ENCODE peak calls at places on chromosomes 16 and 17, in seven cellular contexts. D is HCT116, H is H1, B is SK-N-SH, W is GM12878, Q is K562, F is HepG2. V is an unnamed sample.

GRCh38 chr16:3065069-3065741 is at the start of gene IL32:
- DNase-seq in D (no peak), H (no peak), B (no peak), W (no peak), Q (no peak), F (peak), V (no peak)

GRCh38 chr17:73170324-73170723 is 5.5 kb downstream of the SSTR2 start:
- DNase-seq in D (no peak), H (no peak), B (no peak), W (no peak), Q (no peak), F (no peak), V (no peak)

GRCh38 chr16:66899310-66899944 is 19.1 kb downstream of the PDP2 start:
- DNase-seq in D (no peak), H (no peak), B (peak), W (no peak), Q (no peak), F (no peak), V (no peak)

GRCh38 chr17:31073411-31073810 is 21.4 kb upstream of the NF1 start:
- DNase-seq in D (no peak), H (no peak), B (no peak), W (no peak), Q (no peak), F (no peak), V (no peak)

GRCh38 chr17:10292057-10292931 is 80.5 kb downstream of the MYH13 start:
- DNase-seq in D (peak), H (no peak), B (no peak), W (peak), Q (no peak), F (no peak), V (no peak)

GRCh38 chr17:64920026-64920418 is 744 bp upstream of the LRRC37A3 start:
- DNase-seq in D (no peak), H (no peak), B (no peak), W (no peak), Q (no peak), F (peak), V (no peak)

GRCh38 chr17:33292981-33293867 is at the start of gene ASIC2:
- DNase-seq in D (no peak), H (peak), B (peak), W (no peak), Q (peak), F (no peak), V (peak)

GRCh38 chr17:66043419-66043818 is 148.5 kb downstream of the CEP112 start:
- DNase-seq in D (no peak), H (no peak), B (no peak), W (no peak), Q (no peak), F (no peak), V (no peak)

GRCh38 chr17:49382556-49382955 is 20.5 kb upstream of the ZNF652 start:
- DNase-seq in D (no peak), H (no peak), B (no peak), W (no peak), Q (no peak), F (no peak), V (no peak)

GRCh38 chr16:81618661-81619060 is 160.4 kb upstream of the PLCG2 start:
- DNase-seq in D (no peak), H (no peak), B (no peak), W (no peak), Q (no peak), F (no peak), V (no peak)

GRCh38 chr17:75561927-75562603 is 25.5 kb upstream of the MYO15B start:
- DNase-seq in D (no peak), H (no peak), B (no peak), W (no peak), Q (no peak), F (no peak), V (no peak)

GRCh38 chr17:38881600-38882191 is 11.8 kb downstream of the LASP1 start:
- DNase-seq in D (no peak), H (no peak), B (peak), W (no peak), Q (peak), F (no peak), V (no peak)

GRCh38 chr16:72434159-72434558 is 262.2 kb upstream of the PMFBP1 start:
- DNase-seq in D (peak), H (no peak), B (no peak), W (no peak), Q (no peak), F (no peak), V (no peak)

GRCh38 chr16:66416981-66417700 is 10.0 kb upstream of the BEAN1 start:
- DNase-seq in D (no peak), H (no peak), B (no peak), W (no peak), Q (no peak), F (no peak), V (no peak)

GRCh38 chr17:77581480-77581879 is 377.0 kb upstream of the TNRC6C start:
- DNase-seq in D (no peak), H (no peak), B (no peak), W (no peak), Q (no peak), F (no peak), V (no peak)

GRCh38 chr17:10871914-10872313 is 34.0 kb upstream of the PIRT start:
- DNase-seq in D (no peak), H (no peak), B (no peak), W (no peak), Q (no peak), F (no peak), V (no peak)

DNA sequence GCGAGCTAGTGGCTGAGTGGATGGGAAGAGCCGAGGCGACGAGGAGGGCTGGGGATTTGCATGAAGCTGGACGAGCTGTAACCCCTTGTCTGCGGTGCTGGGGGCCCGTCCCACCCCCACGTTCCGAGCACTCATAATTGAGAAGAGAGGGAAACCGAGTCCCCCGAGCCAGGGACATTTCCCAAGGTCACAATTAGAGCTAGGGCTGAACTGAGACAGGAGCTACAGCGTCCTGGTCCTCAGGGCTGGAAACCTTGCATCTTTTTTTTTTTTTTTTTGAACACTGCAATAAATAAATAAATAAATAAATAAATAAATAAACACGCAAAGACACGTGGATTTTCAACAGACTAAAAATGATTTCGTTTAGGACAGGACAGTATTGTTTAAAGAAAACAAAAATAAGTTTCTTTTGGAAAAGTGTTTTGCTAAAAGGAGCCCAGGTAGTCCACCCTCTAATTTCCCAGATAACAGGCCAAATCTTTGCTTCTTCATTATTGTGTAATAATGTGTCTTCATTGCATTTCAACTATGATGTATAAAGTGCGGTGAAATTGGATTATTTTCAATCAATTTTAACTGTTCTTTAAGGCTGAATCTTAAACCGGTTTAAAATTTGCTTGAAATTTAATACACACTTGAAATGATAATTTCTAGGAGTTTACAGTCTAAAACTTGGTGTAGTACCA is 992 bp downstream of the GDPD1 start:
- DNase-seq in D (no peak), H (no peak), B (peak), W (no peak), Q (peak), F (no peak), V (no peak)
- TF ChIP-seq JUND in D (no peak), H (no peak), B (no peak), W (no peak), Q (no peak), F (no peak), V (no peak)

GRCh38 chr16:14020141-14020540 is 51.0 kb upstream of the MRTFB start:
- DNase-seq in D (no peak), H (no peak), B (no peak), W (no peak), Q (no peak), F (peak), V (peak)

GRCh38 chr16:14015017-14015416 is 56.1 kb upstream of the MRTFB start:
- DNase-seq in D (no peak), H (no peak), B (no peak), W (no peak), Q (no peak), F (no peak), V (no peak)

GRCh38 chr16:14015948-14016347 is 55.2 kb upstream of the MRTFB start:
- DNase-seq in D (no peak), H (no peak), B (no peak), W (no peak), Q (no peak), F (no peak), V (no peak)

GRCh38 chr16:14015461-14015860 is 55.7 kb upstream of the MRTFB start:
- DNase-seq in D (no peak), H (no peak), B (no peak), W (no peak), Q (no peak), F (no peak), V (no peak)

GRCh38 chr16:14018848-14019247 is 52.3 kb upstream of the MRTFB start:
- DNase-seq in D (no peak), H (no peak), B (no peak), W (no peak), Q (no peak), F (no peak), V (no peak)
- TF ChIP-seq JUND in D (no peak), H (no peak), B (no peak), W (no peak), Q (no peak), F (no peak), V (no peak)

GRCh38 chr16:4828567-4829320 is 18.3 kb downstream of the GLYR1 start:
- DNase-seq in D (no peak), H (no peak), B (no peak), W (no peak), Q (no peak), F (no peak), V (no peak)
- TF ChIP-seq JUND in D (no peak), H (no peak), B (no peak), W (no peak), Q (no peak), F (no peak), V (no peak)

GRCh38 chr17:56545056-56545455 is 48.4 kb upstream of the NOG start:
- DNase-seq in D (no peak), H (no peak), B (no peak), W (no peak), Q (no peak), F (no peak), V (no peak)
- TF ChIP-seq JUND in D (no peak), H (no peak), B (no peak), W (no peak), Q (no peak), F (no peak), V (no peak)

GRCh38 chr16:90048737-90049330 is 28.3 kb downstream of the PRDM7 start:
- DNase-seq in D (no peak), H (no peak), B (no peak), W (no peak), Q (no peak), F (no peak), V (no peak)

GRCh38 chr16:90048347-90048722 is 28.8 kb downstream of the PRDM7 start:
- DNase-seq in D (no peak), H (no peak), B (no peak), W (no peak), Q (no peak), F (no peak), V (no peak)

GRCh38 chr16:90046122-90046970 is 27.1 kb upstream of the DBNDD1 start:
- DNase-seq in D (no peak), H (peak), B (peak), W (no peak), Q (peak), F (no peak), V (no peak)

GRCh38 chr16:90046971-90047713 is 27.9 kb upstream of the DBNDD1 start:
- DNase-seq in D (no peak), H (no peak), B (no peak), W (no peak), Q (no peak), F (peak), V (no peak)

DNA sequence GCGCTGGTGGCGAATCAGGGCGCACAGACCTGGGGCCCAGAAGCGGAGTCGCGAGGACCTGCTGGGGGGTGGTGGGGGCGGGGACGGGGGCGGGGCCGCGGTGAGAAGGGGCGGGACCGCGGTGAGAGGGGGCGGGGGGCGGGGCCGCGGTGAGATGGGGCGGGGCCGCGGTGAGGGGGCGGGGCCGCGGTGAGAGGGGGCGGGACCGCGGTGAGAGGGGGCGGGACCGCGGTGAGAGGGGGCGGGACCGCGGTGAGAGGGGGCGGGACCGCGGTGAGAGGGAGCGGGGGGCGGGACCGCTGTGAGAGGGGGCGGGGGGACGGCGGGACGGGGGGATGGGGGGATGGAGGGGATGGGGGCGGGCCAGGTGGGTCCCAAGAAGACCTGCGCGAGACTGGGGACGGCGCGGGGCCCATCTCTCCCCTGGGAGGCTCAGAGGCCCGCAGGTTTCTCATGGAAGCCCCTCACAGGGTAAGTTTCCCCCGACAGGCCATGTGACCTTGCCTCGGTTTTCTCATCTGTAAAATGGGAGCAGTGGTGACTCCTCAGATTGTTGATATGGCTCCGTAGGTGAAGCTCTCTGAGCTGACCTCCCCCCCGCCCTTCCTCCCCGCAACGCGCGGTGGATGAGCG is 28.6 kb upstream of the DBNDD1 start:
- DNase-seq in D (no peak), H (no peak), B (peak), W (no peak), Q (peak), F (no peak), V (peak)
- TF ChIP-seq JUND in D (no peak), H (no peak), B (no peak), W (no peak), Q (no peak), F (no peak), V (no peak)

GRCh38 chr16:14284371-14284770 is 213.3 kb downstream of the MRTFB start:
- DNase-seq in D (no peak), H (no peak), B (no peak), W (no peak), Q (no peak), F (no peak), V (no peak)
- TF ChIP-seq JUND in D (no peak), H (no peak), B (no peak), W (no peak), Q (no peak), F (no peak), V (no peak)

GRCh38 chr17:17161121-17161520 is 45.0 kb downstream of the PLD6 start:
- DNase-seq in D (no peak), H (no peak), B (no peak), W (no peak), Q (no peak), F (no peak), V (no peak)
- TF ChIP-seq JUND in D (no peak), H (no peak), B (no peak), W (no peak), Q (no peak), F (no peak), V (no peak)

GRCh38 chr17:81534157-81535006 is 6.2 kb downstream of the FSCN2 start:
- DNase-seq in D (no peak), H (no peak), B (peak), W (no peak), Q (no peak), F (no peak), V (peak)
- TF ChIP-seq JUND in D (no peak), H (no peak), B (no peak), W (no peak), Q (no peak), F (no peak), V (no peak)

GRCh38 chr16:88617268-88618031 is 20.9 kb upstream of the IL17C start:
- DNase-seq in D (no peak), H (no peak), B (no peak), W (no peak), Q (peak), F (no peak), V (no peak)
- TF ChIP-seq JUND in D (no peak), H (no peak), B (no peak), W (no peak), Q (peak), F (no peak), V (no peak)